ENCODE peak calls at places on chromosomes 6 and 20, in six cellular contexts. B is H1, L is HepG2, M is HCT116, N is K562, R is GM12878. H is an unnamed sample.

GRCh38 chr6:141451508-141452353 is 681.0 kb upstream of the GJE1 start:
- DNase-seq in B (no peak), M (peak), L (no peak), N (no peak), R (no peak), H (peak)

GRCh38 chr6:169079650-169080049 is 174.0 kb downstream of the THBS2 start:
- DNase-seq in R (no peak), M (no peak), L (no peak), B (no peak), N (no peak), H (no peak)

GRCh38 chr20:5041433-5041832 is 40.1 kb upstream of the SLC23A2 start:
- DNase-seq in L (no peak), M (no peak), B (no peak), R (no peak), N (no peak), H (peak)

GRCh38 chr6:155265843-155266535 is 2.2 kb downstream of the CLDN20 start:
- DNase-seq in M (no peak), N (no peak), B (no peak), L (no peak), R (no peak), H (no peak)

GRCh38 chr20:29300579-29301551 is 1956.6 kb upstream of the DEFB115 start:
- DNase-seq in B (no peak), N (no peak), R (no peak), M (no peak), L (no peak), H (no peak)

GRCh38 chr6:33633462-33634158 is 12.5 kb downstream of the ITPR3 start:
- DNase-seq in M (no peak), N (peak), B (peak), L (no peak), R (no peak), H (no peak)

GRCh38 chr6:55826941-55827340 is 48.4 kb downstream of the BMP5 start:
- DNase-seq in B (no peak), M (no peak), L (no peak), R (no peak), N (no peak), H (no peak)

GRCh38 chr6:33295621-33296369 is 2.9 kb downstream of the RGL2 start:
- DNase-seq in N (no peak), M (no peak), B (no peak), L (no peak), R (no peak), H (no peak)

GRCh38 chr6:15901141-15902115 is 227.5 kb upstream of the MYLIP start:
- DNase-seq in N (no peak), L (no peak), R (peak), M (no peak), B (no peak), H (no peak)

GRCh38 chr20:2796011-2796660 is 4.3 kb downstream of the CPXM1 start:
- DNase-seq in M (no peak), R (no peak), B (no peak), L (no peak), N (no peak), H (no peak)

GRCh38 chr6:121435444-121436069 is at the start of gene GJA1:
- DNase-seq in M (no peak), L (no peak), R (no peak), B (no peak), N (no peak), H (peak)

GRCh38 chr6:134347916-134348805 is 30.2 kb upstream of the SGK1 start:
- DNase-seq in N (no peak), L (no peak), B (no peak), M (no peak), R (no peak), H (no peak)

GRCh38 chr20:24791949-24792348 is 157.1 kb upstream of the CST7 start:
- DNase-seq in B (no peak), N (peak), R (no peak), L (no peak), M (no peak), H (no peak)
- TF ChIP-seq ZNF274 in B (no peak), N (no peak), R (no peak), L (no peak), M (no peak), H (no peak)

GRCh38 chr6:153942361-153942760 is 96.7 kb upstream of the OPRM1 start:
- DNase-seq in N (no peak), L (no peak), R (no peak), B (no peak), M (no peak), H (no peak)

GRCh38 chr6:153949606-153950005 is 89.4 kb upstream of the OPRM1 start:
- DNase-seq in R (no peak), B (no peak), N (no peak), M (no peak), L (no peak), H (no peak)

GRCh38 chr6:153944197-153944596 is 94.8 kb upstream of the OPRM1 start:
- DNase-seq in B (no peak), R (no peak), N (no peak), M (no peak), L (no peak), H (no peak)

GRCh38 chr6:153947817-153948447 is 91.1 kb upstream of the OPRM1 start:
- DNase-seq in N (peak), M (peak), B (peak), R (no peak), L (peak), H (peak)
- TF ChIP-seq ZNF274 in N (no peak), M (no peak), B (no peak), R (no peak), L (no peak), H (no peak)

GRCh38 chr20:444862-445426 is 17.4 kb downstream of the TBC1D20 start:
- DNase-seq in N (peak), R (no peak), M (no peak), L (no peak), B (no peak), H (no peak)
- TF ChIP-seq ZNF274 in N (no peak), R (no peak), M (no peak), L (no peak), B (no peak), H (no peak)

DNA sequence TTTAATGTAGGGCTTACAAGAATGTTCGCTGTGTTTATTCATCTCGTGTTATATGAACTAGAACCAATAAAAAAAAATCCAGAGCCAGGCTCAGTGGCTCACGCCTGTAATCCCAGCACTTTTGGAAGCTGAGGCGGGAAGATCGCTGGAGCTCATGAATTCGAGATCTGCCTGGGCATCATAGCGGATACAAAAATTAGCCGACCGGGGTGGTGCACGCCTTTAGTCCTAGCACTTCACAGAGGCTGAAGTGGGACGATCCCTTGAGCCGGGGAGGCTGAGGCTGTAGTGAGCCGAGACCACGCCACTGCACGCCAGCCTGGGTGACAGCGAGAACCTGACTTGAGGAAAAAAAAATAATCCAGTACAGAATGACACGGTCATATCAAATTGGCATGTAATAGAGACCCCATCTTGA is 46.2 kb downstream of the OR2B2 start:
- DNase-seq in N (no peak), L (no peak), R (no peak), M (no peak), B (peak), H (peak)
- TF ChIP-seq ZNF274 in N (no peak), L (no peak), R (no peak), M (no peak), B (no peak), H (no peak)

GRCh38 chr6:152380351-152380767 is 256.8 kb downstream of the SYNE1 start:
- DNase-seq in B (no peak), N (no peak), L (peak), M (no peak), R (no peak), H (no peak)

GRCh38 chr6:152387091-152387490 is 250.1 kb downstream of the SYNE1 start:
- DNase-seq in R (no peak), M (no peak), L (no peak), N (no peak), B (no peak), H (no peak)

GRCh38 chr6:152378154-152378553 is 259.0 kb downstream of the SYNE1 start:
- DNase-seq in N (no peak), M (no peak), R (no peak), B (no peak), L (peak), H (no peak)

GRCh38 chr6:152386131-152386530 is 251.0 kb downstream of the SYNE1 start:
- DNase-seq in M (no peak), L (no peak), N (no peak), R (no peak), B (no peak), H (no peak)

GRCh38 chr6:152380993-152381898 is 255.9 kb downstream of the SYNE1 start:
- DNase-seq in L (peak), M (peak), R (no peak), B (no peak), N (no peak), H (no peak)
- TF ChIP-seq ZNF274 in L (no peak), M (no peak), R (no peak), B (no peak), N (no peak), H (no peak)

DNA sequence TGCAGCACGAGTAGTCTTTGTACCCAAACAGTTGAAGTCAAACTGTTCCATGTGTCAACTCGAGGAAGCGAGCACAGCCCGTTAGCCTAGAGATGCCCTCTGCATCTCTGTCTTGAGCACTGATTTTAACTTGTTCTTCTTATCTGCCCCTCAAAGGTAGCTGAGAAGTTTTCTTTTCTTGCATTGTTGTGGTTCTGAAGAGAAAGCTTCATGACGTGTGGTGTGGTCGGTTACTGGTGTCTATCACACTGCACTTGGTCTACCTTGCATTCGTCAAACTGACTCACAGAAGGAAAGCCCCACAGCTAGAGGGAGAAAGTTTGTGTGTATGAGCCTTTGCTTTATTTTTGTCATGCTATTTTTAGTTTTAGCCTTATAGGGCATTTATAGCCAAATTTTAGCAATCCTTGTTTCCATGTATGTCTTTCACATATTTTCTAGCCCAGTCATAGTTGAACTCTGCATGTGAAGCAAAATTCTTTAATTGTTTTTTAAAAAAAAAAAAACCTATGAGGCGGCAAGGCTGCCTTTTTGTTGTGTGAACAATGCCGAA is 115.1 kb downstream of the JAG1 start:
- DNase-seq in N (no peak), R (peak), B (no peak), L (no peak), M (no peak), H (no peak)
- TF ChIP-seq ZNF274 in N (no peak), R (no peak), B (no peak), L (no peak), M (no peak), H (no peak)

DNA sequence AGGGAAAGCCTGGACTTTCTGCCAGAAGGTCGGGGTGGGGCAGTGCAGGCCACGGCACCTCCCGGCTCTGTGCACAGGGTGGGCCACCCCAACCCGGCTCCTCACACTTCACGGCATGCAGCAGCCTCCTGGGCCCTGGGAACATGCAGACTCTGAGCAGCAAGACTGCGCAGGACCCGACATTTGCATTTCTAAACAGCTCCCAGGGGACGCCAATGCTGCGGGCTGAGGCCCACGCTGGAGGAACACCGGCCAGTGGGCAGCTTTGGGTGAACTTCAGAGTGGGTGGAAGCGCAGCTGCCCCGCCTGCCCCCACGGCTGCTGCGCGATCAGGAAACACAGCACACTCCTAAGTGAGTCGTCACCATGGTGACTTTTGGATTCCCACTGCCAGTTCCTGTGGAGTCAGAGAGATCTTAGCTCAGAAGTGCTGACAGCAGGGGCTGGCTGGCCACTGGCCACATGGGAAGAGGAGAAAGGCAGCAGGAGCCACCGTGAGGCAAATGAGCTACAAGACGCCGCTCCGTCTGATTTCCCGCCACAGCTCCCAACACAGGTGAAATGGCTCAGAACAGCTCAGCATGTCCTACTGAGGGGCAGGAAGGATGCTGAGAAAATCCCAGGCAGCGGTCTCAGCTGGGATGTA is 52.1 kb downstream of the RNASET2 start:
- DNase-seq in R (no peak), B (peak), N (no peak), L (no peak), M (no peak), H (no peak)
- TF ChIP-seq ZNF274 in R (no peak), B (no peak), N (no peak), L (no peak), M (no peak), H (no peak)

GRCh38 chr6:6729971-6730370 is 141.5 kb downstream of the LY86 start:
- DNase-seq in M (no peak), B (no peak), L (no peak), R (no peak), N (no peak), H (no peak)

GRCh38 chr6:6734463-6735455 is 146.2 kb downstream of the LY86 start:
- DNase-seq in L (no peak), R (no peak), B (no peak), N (no peak), M (no peak), H (no peak)

GRCh38 chr6:6728169-6728941 is 139.8 kb downstream of the LY86 start:
- DNase-seq in B (no peak), L (no peak), M (no peak), N (no peak), R (no peak), H (no peak)

GRCh38 chr6:6725834-6726194 is 137.3 kb downstream of the LY86 start:
- DNase-seq in N (no peak), R (no peak), M (no peak), L (no peak), B (no peak), H (no peak)

DNA sequence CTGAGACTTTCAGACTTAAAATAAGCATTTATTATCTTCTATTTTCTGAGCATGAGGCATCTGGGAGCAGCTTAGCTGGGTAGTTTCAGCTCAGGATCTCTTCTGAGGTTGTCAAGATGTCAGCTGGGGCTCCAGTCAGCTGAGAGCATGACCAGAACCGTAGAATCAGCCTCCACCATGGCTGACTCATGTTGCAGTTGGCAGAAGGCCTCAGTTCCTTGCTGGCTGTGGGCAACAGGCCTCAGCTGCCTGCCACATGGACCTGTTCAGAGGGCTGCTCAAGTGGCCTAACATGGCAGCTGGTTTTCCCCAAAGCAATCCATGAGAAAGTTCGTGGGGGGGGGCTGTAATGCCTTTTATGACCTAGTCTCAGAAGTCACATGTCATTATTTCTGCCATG is 142.3 kb downstream of the LY86 start:
- DNase-seq in N (no peak), L (no peak), R (no peak), B (no peak), M (no peak), H (no peak)
- TF ChIP-seq ZNF274 in N (no peak), L (no peak), R (no peak), B (no peak), M (no peak), H (no peak)

H was measured in NT2/D1.